ENCODE peak calls at places on chromosomes 5 and 9, in ten cellular contexts. One of them, this sample, is unnamed.

GRCh38 chr9:81538929-81539716 is 150.2 kb downstream of the TLE1 start:
- DNase-seq in A549: peak
- DNase-seq in tibial artery: no peak
- DNase-seq in uterus: no peak
- DNase-seq in Daoy: no peak
- DNase-seq in CD8-positive, alpha-beta memory T cell: no peak
- DNase-seq in HFFc6: no peak
- DNase-seq in HT-29: no peak
- DNase-seq in AG09319: no peak
- DNase-seq in fibroblast of mammary gland: no peak
- DNase-seq in this sample: no peak

GRCh38 chr9:94819161-94819677 is 92.7 kb downstream of the AOPEP start:
- DNase-seq in A549: peak
- DNase-seq in tibial artery: no peak
- DNase-seq in uterus: no peak
- DNase-seq in Daoy: no peak
- DNase-seq in CD8-positive, alpha-beta memory T cell: no peak
- DNase-seq in HFFc6: no peak
- DNase-seq in HT-29: no peak
- DNase-seq in AG09319: no peak
- DNase-seq in fibroblast of mammary gland: no peak
- DNase-seq in this sample: no peak

GRCh38 chr9:72384710-72385475 is 19.9 kb upstream of the ZFAND5 start:
- DNase-seq in A549: no peak
- DNase-seq in tibial artery: no peak
- DNase-seq in uterus: no peak
- DNase-seq in Daoy: no peak
- DNase-seq in CD8-positive, alpha-beta memory T cell: no peak
- DNase-seq in HFFc6: no peak
- DNase-seq in HT-29: no peak
- DNase-seq in AG09319: no peak
- DNase-seq in fibroblast of mammary gland: peak
- DNase-seq in this sample: no peak

GRCh38 chr9:96148634-96149138 is 153.3 kb downstream of the HSD17B3 start:
- DNase-seq in A549: no peak
- DNase-seq in tibial artery: no peak
- DNase-seq in uterus: no peak
- DNase-seq in Daoy: no peak
- DNase-seq in CD8-positive, alpha-beta memory T cell: no peak
- DNase-seq in HFFc6: no peak
- DNase-seq in HT-29: no peak
- DNase-seq in AG09319: no peak
- DNase-seq in fibroblast of mammary gland: peak
- DNase-seq in this sample: no peak

GRCh38 chr9:87080512-87081225 is 133.4 kb upstream of the GAS1 start:
- DNase-seq in A549: peak
- DNase-seq in tibial artery: no peak
- DNase-seq in uterus: no peak
- DNase-seq in Daoy: peak
- DNase-seq in CD8-positive, alpha-beta memory T cell: no peak
- DNase-seq in HFFc6: no peak
- DNase-seq in HT-29: peak
- DNase-seq in AG09319: no peak
- DNase-seq in fibroblast of mammary gland: peak
- DNase-seq in this sample: no peak

GRCh38 chr9:71602652-71603051 is 165.7 kb downstream of the CEMIP2 start:
- DNase-seq in A549: no peak
- DNase-seq in tibial artery: no peak
- DNase-seq in uterus: no peak
- DNase-seq in Daoy: no peak
- DNase-seq in CD8-positive, alpha-beta memory T cell: no peak
- DNase-seq in HFFc6: no peak
- DNase-seq in HT-29: no peak
- DNase-seq in AG09319: no peak
- DNase-seq in fibroblast of mammary gland: no peak
- DNase-seq in this sample: no peak

GRCh38 chr9:70421272-70422180 is 7.1 kb upstream of the KLF9 start:
- DNase-seq in A549: no peak
- DNase-seq in tibial artery: peak
- DNase-seq in uterus: peak
- DNase-seq in Daoy: peak
- DNase-seq in CD8-positive, alpha-beta memory T cell: peak
- DNase-seq in HFFc6: peak
- DNase-seq in HT-29: no peak
- DNase-seq in AG09319: no peak
- DNase-seq in fibroblast of mammary gland: peak
- DNase-seq in this sample: peak

GRCh38 chr9:38526571-38526970 is 93.8 kb downstream of the ANKRD18A start:
- DNase-seq in A549: no peak
- DNase-seq in tibial artery: no peak
- DNase-seq in uterus: no peak
- DNase-seq in Daoy: no peak
- DNase-seq in CD8-positive, alpha-beta memory T cell: no peak
- DNase-seq in HFFc6: no peak
- DNase-seq in HT-29: no peak
- DNase-seq in AG09319: no peak
- DNase-seq in fibroblast of mammary gland: no peak
- DNase-seq in this sample: no peak

GRCh38 chr5:170537451-170538095 is 33.8 kb downstream of the KCNIP1 start:
- DNase-seq in A549: no peak
- DNase-seq in tibial artery: peak
- DNase-seq in uterus: no peak
- DNase-seq in Daoy: no peak
- DNase-seq in CD8-positive, alpha-beta memory T cell: no peak
- DNase-seq in HFFc6: no peak
- DNase-seq in HT-29: no peak
- DNase-seq in AG09319: no peak
- DNase-seq in fibroblast of mammary gland: no peak
- DNase-seq in this sample: no peak

GRCh38 chr5:44807269-44807668 is 1.5 kb upstream of the MRPS30 start:
- DNase-seq in A549: no peak
- DNase-seq in tibial artery: no peak
- DNase-seq in uterus: no peak
- DNase-seq in Daoy: peak
- DNase-seq in CD8-positive, alpha-beta memory T cell: no peak
- DNase-seq in HFFc6: no peak
- DNase-seq in HT-29: peak
- DNase-seq in AG09319: no peak
- DNase-seq in fibroblast of mammary gland: peak
- DNase-seq in this sample: no peak